ENCODE peak calls at places on chromosomes 2 and 18, in ten cellular contexts. Q is stimulated activated CD4-positive, alpha-beta T cell treated with anti-CD3 and anti-CD28 coated beads, Interleukin-1b, Interleukin-23, amount 100 ng/mL, for 48 hours; P is KBM-7; D is HT-29; W is astrocyte of the cerebellum; J is HEK293T; G is NCI-H774; Y is left ventricle myocardium inferior; U is A172; V is effector memory CD4-positive, alpha-beta T cell. X is an unnamed sample.

GRCh38 chr2:190216829-190217228 is 102.8 kb downstream of the HIBCH start:
- DNase-seq in P (peak; percentile 66), Y (peak; percentile 41), G (no peak), U (peak; percentile 22), Q (no peak), D (peak; percentile 19), W (no peak), V (no peak), J (peak; percentile 16), X (no peak)

GRCh38 chr2:193847140-193847539 is 1652.4 kb upstream of the TMEFF2 start:
- DNase-seq in W (peak; percentile 53), Q (no peak), V (no peak), U (peak; percentile 82), Y (no peak), J (no peak), D (no peak), G (no peak), P (no peak), X (no peak)

GRCh38 chr2:101980368-101980767 is 11.4 kb upstream of the IL1R2 start:
- DNase-seq in V (no peak), W (no peak), D (no peak), J (no peak), G (no peak), U (no peak), Q (no peak), P (no peak), Y (no peak), X (no peak)

GRCh38 chr2:145760781-145761649 is 1241.1 kb upstream of the ZEB2 start:
- DNase-seq in Q (no peak), P (no peak), J (no peak), V (no peak), Y (no peak), U (peak; percentile 63), D (no peak), G (no peak), W (peak; percentile 80), X (no peak)

GRCh38 chr2:237486334-237486818 is 675 bp upstream of the MLPH start:
- DNase-seq in W (no peak), J (no peak), V (no peak), G (no peak), P (no peak), D (peak; percentile 30), Y (no peak), Q (no peak), U (no peak), X (no peak)

GRCh38 chr2:26495705-26496271 is 17.9 kb upstream of the OTOF start:
- DNase-seq in Y (no peak), V (no peak), Q (no peak), D (no peak), G (no peak), W (peak; percentile 40), P (no peak), U (no peak), J (no peak), X (no peak)

GRCh38 chr2:241309684-241310117 is 5.8 kb downstream of the HDLBP start:
- DNase-seq in W (no peak), P (peak; percentile 87), U (no peak), Y (no peak), J (no peak), G (no peak), V (peak; percentile 46), D (no peak), Q (peak; percentile 73), X (no peak)

GRCh38 chr2:199875400-199875799 is 24.4 kb upstream of the FTCDNL1 start:
- DNase-seq in G (no peak), U (no peak), Y (no peak), V (no peak), J (no peak), D (no peak), P (no peak), W (no peak), Q (no peak), X (no peak)

GRCh38 chr2:112679484-112679883 is 33.7 kb downstream of the SLC20A1 start:
- DNase-seq in D (no peak), J (no peak), P (no peak), Y (no peak), W (no peak), V (no peak), G (no peak), Q (no peak), U (peak; percentile 39), X (no peak)

GRCh38 chr2:30147715-30148611 is 1.2 kb downstream of the YPEL5 start:
- DNase-seq in W (peak; percentile 24), Q (peak; percentile 69), J (peak; percentile 80), P (peak; percentile 67), G (peak; percentile 49), D (peak; percentile 49), Y (peak; percentile 84), U (peak; percentile 38), V (peak; percentile 63), X (no peak)

GRCh38 chr2:28726177-28726576 is 25.5 kb upstream of the PPP1CB start:
- DNase-seq in W (no peak), P (no peak), Q (no peak), Y (no peak), G (no peak), D (no peak), U (no peak), J (no peak), V (no peak), X (no peak)

GRCh38 chr18:43800584-43800983 is 523.3 kb upstream of the SYT4 start:
- DNase-seq in P (no peak), W (no peak), Q (no peak), J (no peak), V (no peak), Y (no peak), G (no peak), U (no peak), D (no peak), X (no peak)

GRCh38 chr2:62398295-62398855 is 107.6 kb downstream of the TMEM17 start:
- DNase-seq in G (no peak), D (no peak), U (no peak), P (peak; percentile 62), Q (no peak), J (no peak), Y (no peak), W (no peak), V (no peak), X (no peak)

GRCh38 chr18:46320928-46321855 is 217.0 kb downstream of the HAUS1 start:
- DNase-seq in W (peak; percentile 78), Q (no peak), U (peak; percentile 67), D (peak; percentile 52), G (no peak), J (no peak), P (no peak), Y (no peak), V (no peak), X (no peak)

GRCh38 chr2:227817940-227818568 is 4.4 kb downstream of the CCL20 start:
- DNase-seq in G (no peak), V (peak; percentile 79), P (no peak), J (no peak), U (peak; percentile 100), W (peak; percentile 99), Y (peak; percentile 73), D (peak; percentile 99), Q (peak; percentile 95), X (no peak)

GRCh38 chr18:12391487-12392136 is 14.6 kb upstream of the AFG3L2 start:
- DNase-seq in G (peak; percentile 41), Q (peak; percentile 40), U (peak; percentile 57), J (peak; percentile 61), Y (no peak), W (peak; percentile 55), V (no peak), P (peak; percentile 71), D (peak; percentile 85), X (no peak)

GRCh38 chr2:136206613-136207012 is 88.7 kb upstream of the CXCR4 start:
- DNase-seq in P (no peak), V (no peak), G (peak; percentile 23), J (no peak), U (no peak), Y (no peak), D (no peak), W (no peak), Q (peak; percentile 76), X (no peak)

GRCh38 chr2:98175811-98176210 is 88.8 kb downstream of the VWA3B start:
- DNase-seq in J (no peak), Q (no peak), G (no peak), U (no peak), W (no peak), V (no peak), Y (no peak), D (peak; percentile 24), P (no peak), X (no peak)

GRCh38 chr2:175871331-175871730 is 130.7 kb downstream of the LNPK start:
- DNase-seq in P (no peak), D (no peak), U (no peak), V (no peak), W (no peak), J (no peak), G (no peak), Q (no peak), Y (no peak), X (no peak)

GRCh38 chr2:134173338-134174016 is 80.4 kb upstream of the MGAT5 start:
- DNase-seq in J (no peak), Q (no peak), Y (peak; percentile 47), W (no peak), D (peak; percentile 58), G (no peak), V (no peak), U (no peak), P (no peak), X (no peak)

GRCh38 chr2:65057391-65058052 is 1.3 kb downstream of the CEP68 start:
- DNase-seq in U (peak; percentile 45), D (peak; percentile 57), J (no peak), P (peak; percentile 78), Y (no peak), V (peak; percentile 14), W (peak; percentile 41), G (peak; percentile 3), Q (peak; percentile 60), X (no peak)

GRCh38 chr2:68946117-68946516 is 6.6 kb downstream of the GKN2 start:
- DNase-seq in P (no peak), V (no peak), D (no peak), G (peak; percentile 90), W (no peak), U (no peak), Q (no peak), Y (no peak), J (no peak), X (no peak)

GRCh38 chr2:101698419-101699190 is 1.1 kb downstream of the MAP4K4 start:
- DNase-seq in U (peak; percentile 37), P (peak; percentile 49), Y (no peak), D (peak; percentile 34), V (no peak), J (peak; percentile 27), Q (no peak), G (no peak), W (no peak), X (no peak)

GRCh38 chr18:46858290-46858689 is 59.0 kb downstream of the PIAS2 start:
- DNase-seq in V (no peak), Q (no peak), J (no peak), G (no peak), Y (no peak), U (no peak), D (no peak), W (no peak), P (no peak), X (no peak)

GRCh38 chr18:48290162-48290926 is 118.8 kb downstream of the ZBTB7C start:
- DNase-seq in D (no peak), P (no peak), G (no peak), J (no peak), Y (no peak), V (no peak), W (no peak), U (no peak), Q (no peak), X (peak; percentile 75)

GRCh38 chr18:8260847-8261246 is 348.4 kb upstream of the RAB12 start:
- DNase-seq in Q (no peak), W (no peak), J (no peak), U (no peak), G (no peak), D (no peak), Y (no peak), V (no peak), P (no peak), X (no peak)

GRCh38 chr2:204177977-204178522 is 241.5 kb downstream of the ICOS start:
- DNase-seq in W (no peak), P (peak; percentile 38), Q (peak; percentile 66), G (no peak), U (no peak), J (peak; percentile 45), Y (peak; percentile 44), V (peak; percentile 26), D (peak; percentile 56), X (no peak)

GRCh38 chr18:79378416-79379250 is 17.1 kb upstream of the NFATC1 start:
- DNase-seq in Q (peak; percentile 82), P (peak; percentile 78), G (no peak), U (no peak), W (peak; percentile 38), J (peak; percentile 75), Y (peak; percentile 79), V (peak; percentile 79), D (peak; percentile 55), X (no peak)